ENCODE peak calls at places on chromosome 21, in six cellular contexts. X is tibial nerve, K is uterus, S is HCT116, D is Peyer's patch, B is GM12891. Z is an unnamed sample.

GRCh38 chr21:15850645-15851044 is 120.9 kb downstream of the USP25 start:
- DNase-seq in X (no peak), K (no peak), S (no peak), D (no peak), B (no peak), Z (no peak)

GRCh38 chr21:42243026-42243425 is 24.1 kb downstream of the ABCG1 start:
- DNase-seq in X (no peak), K (no peak), S (no peak), D (no peak), B (no peak), Z (no peak)

GRCh38 chr21:19731251-19731650 is 1267.0 kb upstream of the NCAM2 start:
- DNase-seq in X (no peak), K (no peak), S (no peak), D (no peak), B (no peak), Z (no peak)

GRCh38 chr21:45927851-45928850 is 53.4 kb upstream of the COL6A1 start:
- DNase-seq in X (no peak), K (no peak), S (no peak), D (no peak), B (no peak), Z (no peak)

GRCh38 chr21:46189213-46189958 is 5.1 kb upstream of the SPATC1L start:
- DNase-seq in X (no peak), K (no peak), S (no peak), D (peak; percentile 14), B (no peak), Z (no peak)

GRCh38 chr21:42847726-42848125 is 31.6 kb downstream of the WDR4 start:
- DNase-seq in X (no peak), K (no peak), S (no peak), D (no peak), B (no peak), Z (no peak)

GRCh38 chr21:38311765-38312164 is 55.0 kb downstream of the KCNJ15 start:
- DNase-seq in X (no peak), K (no peak), S (no peak), D (no peak), B (no peak), Z (no peak)

GRCh38 chr21:31801551-31802234 is 69.8 kb upstream of the SCAF4 start:
- DNase-seq in X (no peak), K (no peak), S (no peak), D (no peak), B (no peak), Z (no peak)

DNA sequence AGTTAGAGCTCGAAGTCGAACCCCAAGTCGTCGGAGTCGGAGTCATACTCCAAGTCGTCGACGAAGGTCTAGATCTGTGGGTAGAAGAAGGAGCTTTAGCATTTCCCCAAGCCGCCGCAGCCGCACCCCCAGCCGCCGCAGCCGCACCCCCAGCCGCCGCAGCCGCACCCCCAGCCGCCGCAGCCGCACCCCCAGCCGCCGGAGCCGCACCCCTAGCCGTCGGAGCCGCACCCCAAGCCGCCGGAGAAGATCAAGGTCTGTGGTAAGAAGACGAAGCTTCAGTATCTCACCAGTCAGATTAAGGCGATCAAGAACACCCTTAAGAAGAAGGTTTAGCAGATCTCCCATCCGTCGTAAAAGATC is 12.1 kb downstream of the SON start:
- DNase-seq in X (no peak), K (no peak), S (no peak), D (no peak), B (no peak), Z (no peak)
- TF ChIP-seq POLR2A in X (no peak), K (no peak), S (no peak), D (no peak), B (peak; percentile 47), Z (no peak)

GRCh38 chr21:35216966-35217365 is 167.9 kb upstream of the RUNX1 start:
- DNase-seq in X (no peak), K (no peak), S (no peak), D (no peak), B (no peak), Z (no peak)

GRCh38 chr21:35220301-35220700 is 171.2 kb upstream of the RUNX1 start:
- DNase-seq in X (no peak), K (no peak), S (no peak), D (no peak), B (no peak), Z (no peak)

GRCh38 chr21:35219719-35220118 is 170.6 kb upstream of the RUNX1 start:
- DNase-seq in X (no peak), K (no peak), S (no peak), D (no peak), B (no peak), Z (no peak)

GRCh38 chr21:35217504-35218060 is 168.5 kb upstream of the RUNX1 start:
- DNase-seq in X (no peak), K (no peak), S (peak; percentile 98), D (no peak), B (no peak), Z (peak; percentile 52)

DNA sequence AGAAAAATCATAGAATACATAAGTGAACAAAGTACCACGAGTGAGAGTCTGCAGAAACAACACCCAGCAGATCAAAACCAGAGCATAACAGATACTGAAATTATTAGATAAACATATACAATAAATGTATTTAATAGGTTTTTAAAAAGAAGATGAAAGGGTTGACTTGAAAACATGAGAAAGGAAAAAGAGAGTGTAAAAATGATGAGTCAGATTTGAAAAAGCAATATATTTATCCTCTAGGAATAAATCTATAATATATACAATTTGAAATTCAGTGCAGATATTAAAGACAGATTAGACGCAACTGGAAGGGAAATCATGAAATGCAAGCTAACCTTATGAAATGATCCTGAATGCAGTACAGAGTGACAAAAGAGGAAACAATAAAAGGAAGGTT is 170.2 kb upstream of the RUNX1 start:
- DNase-seq in X (no peak), K (no peak), S (no peak), D (no peak), B (no peak), Z (no peak)
- TF ChIP-seq POLR2A in X (no peak), K (no peak), S (no peak), D (no peak), B (no peak), Z (no peak)

GRCh38 chr21:34630536-34631143 is 15.7 kb upstream of the RCAN1 start:
- DNase-seq in X (no peak), K (no peak), S (peak; percentile 45), D (no peak), B (peak; percentile 48), Z (peak; percentile 47)
- TF ChIP-seq POLR2A in X (no peak), K (no peak), S (no peak), D (no peak), B (no peak), Z (no peak)

GRCh38 chr21:43865471-43866181 is 603 bp downstream of the AGPAT3 start:
- DNase-seq in X (no peak), K (peak; percentile 40), S (no peak), D (peak; percentile 64), B (peak; percentile 59), Z (peak; percentile 75)
- TF ChIP-seq POLR2A in X (no peak), K (no peak), S (no peak), D (no peak), B (no peak), Z (no peak)

DNA sequence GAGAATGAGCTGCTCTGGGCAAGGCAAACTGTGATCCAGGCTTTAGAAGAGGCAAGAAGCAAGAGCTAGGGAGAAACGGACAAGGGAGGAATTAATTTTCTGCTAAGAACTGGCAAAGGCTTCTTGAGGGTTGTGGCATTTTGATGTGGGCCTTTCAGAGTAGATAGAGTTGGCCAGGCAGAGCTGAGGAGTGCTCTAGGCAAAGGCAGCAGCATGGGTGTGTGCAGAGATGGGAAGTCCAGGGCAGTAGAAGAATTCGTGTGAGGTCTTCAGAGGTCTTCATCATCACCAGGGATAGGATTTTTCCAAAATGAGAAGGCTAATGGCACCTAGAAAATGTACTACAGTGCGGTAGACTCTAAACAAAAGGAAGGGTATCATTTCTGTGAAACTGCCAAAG is 237.8 kb downstream of the LTN1 start:
- DNase-seq in X (no peak), K (no peak), S (no peak), D (no peak), B (no peak), Z (no peak)
- TF ChIP-seq POLR2A in X (no peak), K (no peak), S (no peak), D (no peak), B (no peak), Z (no peak)